ENCODE peak calls at places on chromosomes 5 and 9, in five cellular contexts. D is mucosa of descending colon, R is spleen, S is gastrocnemius medialis, Q is cardiac fibroblast. V is an unnamed sample.

GRCh38 chr9:129838707-129839259 is 3.5 kb downstream of the USP20 start:
- DNase-seq in Q (peak; percentile 54), D (no peak), R (no peak), S (no peak), V (no peak)

GRCh38 chr9:119365291-119366027 is 3.8 kb downstream of the BRINP1 start:
- DNase-seq in R (no peak), S (no peak), D (no peak), Q (peak; percentile 3), V (no peak)

GRCh38 chr5:72325566-72326297 is 5.6 kb downstream of the PTCD2 start:
- DNase-seq in R (no peak), S (no peak), D (no peak), Q (peak; percentile 83), V (no peak)

GRCh38 chr5:77645158-77645994 is 6.9 kb upstream of the OTP start:
- DNase-seq in D (no peak), Q (no peak), R (peak; percentile 87), S (no peak), V (no peak)

GRCh38 chr5:95564450-95564849 is 9.5 kb downstream of the ARSK start:
- DNase-seq in D (no peak), R (no peak), Q (no peak), S (no peak), V (no peak)

GRCh38 chr9:35051069-35051967 is 21.1 kb downstream of the VCP start:
- DNase-seq in S (peak; percentile 66), Q (peak; percentile 73), R (no peak), D (no peak), V (peak; percentile 50)

GRCh38 chr5:28766565-28767158 is 1728.3 kb upstream of the CDH9 start:
- DNase-seq in D (no peak), Q (peak; percentile 62), S (no peak), R (no peak), V (no peak)

GRCh38 chr9:126938332-126938731 is 23.8 kb downstream of the RALGPS1 start:
- DNase-seq in R (no peak), D (no peak), Q (no peak), S (no peak), V (no peak)

GRCh38 chr5:169100735-169101075 is 200.2 kb downstream of the SLIT3 start:
- DNase-seq in Q (peak; percentile 11), S (peak; percentile 51), R (no peak), D (no peak), V (no peak)

GRCh38 chr5:65790371-65791163 is 68.6 kb downstream of the NLN start:
- DNase-seq in Q (no peak), D (no peak), S (no peak), R (no peak), V (no peak)

GRCh38 chr5:23164971-23165370 is 311.8 kb upstream of the CDH12 start:
- DNase-seq in S (no peak), R (no peak), Q (no peak), D (no peak), V (no peak)

GRCh38 chr9:134947265-134947955 is 29.7 kb upstream of the FCN1 start:
- DNase-seq in D (no peak), Q (no peak), S (no peak), R (no peak), V (no peak)

GRCh38 chr5:74179183-74179582 is 461.3 kb downstream of the ENC1 start:
- DNase-seq in Q (peak; percentile 66), D (no peak), R (no peak), S (no peak), V (no peak)

GRCh38 chr5:172642046-172642409 is 965 bp downstream of the NEURL1B start:
- DNase-seq in S (no peak), Q (no peak), D (no peak), R (no peak), V (no peak)

GRCh38 chr5:172640822-172641358 is at the start of gene NEURL1B:
- DNase-seq in S (peak; percentile 52), Q (peak; percentile 54), R (peak; percentile 73), D (peak; percentile 84), V (peak; percentile 82)

GRCh38 chr5:172642511-172642910 is 1.4 kb downstream of the NEURL1B start:
- DNase-seq in Q (no peak), S (no peak), R (no peak), D (no peak), V (no peak)

GRCh38 chr5:172640139-172640538 is 924 bp upstream of the NEURL1B start:
- DNase-seq in S (no peak), Q (no peak), D (no peak), R (peak; percentile 15), V (no peak)

DNA sequence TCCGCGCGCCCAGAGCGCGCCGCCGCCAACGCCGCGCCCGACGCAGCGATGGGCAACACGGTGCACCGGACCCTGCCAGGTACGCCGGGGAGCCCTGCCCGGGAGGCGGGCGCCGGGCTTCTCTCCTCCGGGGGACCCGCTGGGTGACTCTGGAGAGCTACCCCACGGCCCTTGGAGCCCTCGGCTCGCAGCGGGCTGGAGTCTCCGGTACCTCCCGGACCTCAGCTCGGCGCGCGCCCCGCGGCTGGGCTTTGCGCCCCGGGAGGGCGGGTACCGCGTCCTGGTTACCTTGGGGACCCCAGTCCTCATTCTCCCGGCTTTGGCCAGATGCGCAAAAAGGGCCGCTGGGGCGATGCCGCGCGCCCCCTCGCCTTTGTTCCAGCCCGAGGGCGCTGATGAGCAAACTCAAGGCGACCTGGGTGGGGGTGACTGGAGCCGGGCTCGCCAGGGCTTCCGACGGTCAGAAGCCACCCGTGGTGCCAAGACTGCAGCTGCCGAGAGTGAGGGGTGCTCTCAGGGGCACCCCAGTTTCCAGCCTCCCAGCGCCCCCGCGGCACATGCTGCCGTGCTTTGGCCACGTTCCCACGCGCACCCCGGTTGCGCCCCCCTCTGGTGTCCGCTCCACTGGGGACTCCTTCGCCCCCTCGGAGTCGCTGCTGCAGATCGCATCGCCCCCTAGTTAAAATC is 439 bp downstream of the NEURL1B start:
- DNase-seq in D (no peak), S (no peak), R (peak; percentile 56), Q (no peak), V (peak; percentile 62)
- TF ChIP-seq CTCF in D (no peak), S (no peak), R (no peak), Q (no peak), V (no peak)

GRCh38 chr9:109409998-109410397 is 88.1 kb downstream of the PTPN3 start:
- DNase-seq in D (no peak), S (no peak), R (no peak), Q (no peak), V (no peak)
- TF ChIP-seq CTCF in D (no peak), S (no peak), R (no peak), Q (peak; percentile 16), V (no peak)

DNA sequence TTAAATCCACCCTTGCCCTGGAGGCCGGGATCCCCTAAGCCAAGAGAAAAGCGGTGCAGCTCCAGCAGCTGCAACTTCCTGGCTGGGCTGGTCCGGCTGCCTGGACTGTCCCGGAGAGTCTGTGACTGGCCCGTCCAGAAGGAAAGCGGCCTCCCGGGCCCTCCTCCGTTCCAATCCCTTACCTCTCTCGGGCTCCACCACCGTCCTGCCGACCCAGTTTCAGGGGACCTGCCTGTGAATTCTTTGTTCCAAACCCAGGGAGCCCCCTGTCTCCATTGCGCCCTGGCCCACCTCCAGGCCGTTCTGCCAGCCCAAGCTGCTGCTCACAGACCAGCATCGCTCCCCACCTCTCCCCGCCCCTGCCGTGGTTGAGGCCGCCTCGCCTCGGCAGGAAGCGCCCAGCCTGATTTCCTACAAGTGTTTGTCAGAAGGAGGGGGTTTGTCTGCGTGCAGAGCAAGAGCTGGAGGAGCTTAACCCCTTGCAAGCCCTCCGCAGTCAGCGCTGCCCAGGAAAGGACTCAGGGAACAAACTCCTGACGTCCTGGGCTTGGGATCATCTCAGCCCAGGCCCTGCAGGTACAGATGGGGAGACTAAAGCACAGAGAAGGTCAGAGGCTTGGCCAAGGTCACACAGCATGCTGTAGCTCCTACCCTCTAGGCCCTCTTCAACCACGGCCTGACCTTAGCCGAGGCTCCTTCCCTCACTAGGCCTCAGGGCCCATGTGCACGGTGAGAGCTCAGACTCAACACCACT is at the start of gene AKNA:
- DNase-seq in R (peak; percentile 98), D (peak; percentile 92), S (peak; percentile 67), Q (peak; percentile 87), V (peak; percentile 80)
- TF ChIP-seq CTCF in R (no peak), D (no peak), S (no peak), Q (no peak), V (peak; percentile 9)

GRCh38 chr9:38417003-38417965 is 7.0 kb downstream of the IGFBPL1 start:
- DNase-seq in S (no peak), D (no peak), R (no peak), Q (no peak), V (no peak)
- TF ChIP-seq CTCF in S (peak; percentile 33), D (peak; percentile 26), R (peak; percentile 31), Q (peak; percentile 62), V (no peak)

GRCh38 chr9:100219347-100219746 is 120.3 kb downstream of the INVS start:
- DNase-seq in D (no peak), Q (no peak), R (no peak), S (no peak), V (no peak)

GRCh38 chr9:100220936-100221335 is 121.9 kb downstream of the INVS start:
- DNase-seq in R (no peak), D (no peak), Q (no peak), S (no peak), V (no peak)

GRCh38 chr9:100227636-100228035 is 125.1 kb downstream of the TEX10 start:
- DNase-seq in S (no peak), R (no peak), Q (peak; percentile 5), D (no peak), V (no peak)

GRCh38 chr9:100221538-100221937 is 122.5 kb downstream of the INVS start:
- DNase-seq in S (no peak), Q (no peak), D (no peak), R (no peak), V (no peak)

DNA sequence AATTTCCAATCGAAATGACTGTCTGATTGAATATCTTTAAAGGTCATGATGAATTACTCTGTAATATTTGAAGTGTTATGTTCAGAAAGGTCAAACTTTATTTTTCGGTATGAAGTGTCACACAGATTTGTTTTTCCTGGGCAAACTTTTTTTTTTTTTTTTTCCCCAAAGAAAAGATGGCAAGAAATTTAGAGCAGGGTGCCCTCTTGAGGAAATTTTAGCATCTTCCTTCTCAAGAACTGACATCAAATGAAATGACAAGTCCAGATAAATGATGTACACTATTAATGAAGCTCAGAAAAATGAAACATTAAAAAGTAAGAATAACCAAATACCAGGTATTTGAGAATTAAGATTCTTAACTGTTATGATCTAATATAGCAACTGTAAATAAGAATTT is 123.6 kb downstream of the INVS start:
- DNase-seq in Q (peak; percentile 69), S (no peak), R (no peak), D (no peak), V (no peak)
- TF ChIP-seq CTCF in Q (peak; percentile 41), S (no peak), R (no peak), D (no peak), V (peak; percentile 17)

GRCh38 chr5:55410840-55411239 is 103.1 kb downstream of the MTREX start:
- DNase-seq in Q (no peak), S (no peak), R (no peak), D (no peak), V (no peak)
- TF ChIP-seq CTCF in Q (no peak), S (no peak), R (no peak), D (no peak), V (no peak)

DNA sequence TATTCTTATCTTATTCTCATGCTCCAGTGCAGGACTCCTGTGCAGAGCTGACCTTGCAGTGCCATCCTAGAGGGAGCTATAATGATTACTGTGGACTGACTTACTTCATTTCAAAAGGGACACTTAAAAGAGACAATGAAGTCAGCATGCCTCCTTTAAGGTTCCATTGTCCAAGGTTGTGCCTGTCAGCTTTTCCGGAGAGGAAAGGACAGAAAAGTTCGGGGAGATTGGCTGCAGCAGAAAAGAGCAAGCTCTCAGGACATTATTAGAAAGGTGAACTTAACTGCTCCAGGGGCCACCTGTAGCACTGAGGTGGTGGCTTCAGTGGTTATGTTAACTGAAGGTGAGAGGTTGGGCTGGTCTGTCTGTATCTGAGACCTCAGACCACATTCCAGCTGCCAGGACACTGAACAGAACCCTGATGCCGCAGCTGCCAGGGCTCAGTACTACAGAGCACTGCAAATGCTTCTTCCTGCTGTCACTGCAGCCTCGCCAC is 112.9 kb downstream of the ST8SIA4 start:
- DNase-seq in Q (no peak), D (no peak), R (peak; percentile 58), S (no peak), V (no peak)
- TF ChIP-seq CTCF in Q (peak; percentile 6), D (no peak), R (no peak), S (no peak), V (no peak)